ENCODE peak calls at places on chromosomes 5 and 9, in eight cellular contexts. N, M, A, E, P, L, S and T are unnamed samples.

GRCh38 chr9:14895806-14896205 is 14.4 kb downstream of the FREM1 start:
- DNase-seq in S (no peak), N (no peak), L (no peak), P (no peak), M (no peak), A (no peak), E (no peak), T (no peak)

GRCh38 chr5:68445257-68446069 is 229.9 kb downstream of the PIK3R1 start:
- DNase-seq in M (peak), N (no peak), A (no peak), L (no peak), E (no peak), S (no peak), P (no peak), T (no peak)

GRCh38 chr9:82024931-82025330 is 36.4 kb downstream of the SPATA31D1 start:
- DNase-seq in S (no peak), P (no peak), A (no peak), E (no peak), N (no peak), M (no peak), L (no peak), T (no peak)

GRCh38 chr9:34049630-34050384 is 1.1 kb upstream of the UBAP2 start:
- DNase-seq in A (no peak), S (no peak), L (no peak), P (no peak), E (no peak), N (peak), M (no peak), T (no peak)

GRCh38 chr5:125032286-125032685 is 285.8 kb upstream of the ZNF608 start:
- DNase-seq in S (no peak), E (no peak), L (no peak), A (no peak), N (no peak), P (no peak), M (no peak), T (no peak)

GRCh38 chr9:112743216-112743835 is 7.2 kb upstream of the SNX30 start:
- DNase-seq in L (no peak), S (no peak), P (no peak), A (no peak), M (no peak), N (no peak), E (no peak), T (no peak)

GRCh38 chr5:151344088-151344487 is 3.3 kb downstream of the SLC36A2 start:
- DNase-seq in S (no peak), E (no peak), P (no peak), A (no peak), L (no peak), N (no peak), M (no peak), T (no peak)

GRCh38 chr9:90326219-90326618 is 316.4 kb downstream of the DIRAS2 start:
- DNase-seq in L (no peak), P (no peak), A (no peak), N (no peak), M (no peak), E (no peak), S (no peak), T (no peak)

GRCh38 chr5:37208883-37209808 is 40.0 kb downstream of the CPLANE1 start:
- DNase-seq in N (no peak), E (no peak), P (no peak), S (no peak), A (no peak), M (peak), L (peak), T (peak)

GRCh38 chr9:114350636-114351396 is 21.1 kb downstream of the ORM2 start:
- DNase-seq in M (no peak), E (no peak), S (no peak), A (no peak), N (no peak), P (no peak), L (no peak), T (no peak)

GRCh38 chr5:36724429-36725332 is 118.3 kb downstream of the SLC1A3 start:
- DNase-seq in L (peak), E (peak), M (no peak), A (peak), P (no peak), N (no peak), S (no peak), T (peak)

GRCh38 chr5:15992918-15993317 is 186.7 kb downstream of the MARCHF11 start:
- DNase-seq in N (no peak), M (peak), L (no peak), S (no peak), E (no peak), A (no peak), P (no peak), T (no peak)

GRCh38 chr5:93163010-93163663 is 417.9 kb downstream of the NR2F1-AS1 start:
- DNase-seq in L (no peak), S (no peak), E (no peak), P (no peak), M (peak), N (no peak), A (no peak), T (no peak)

GRCh38 chr9:36163049-36163839 is 5.9 kb upstream of the CCIN start:
- DNase-seq in N (peak), P (peak), S (peak), E (peak), M (peak), L (no peak), A (no peak), T (no peak)

GRCh38 chr9:35070823-35071813 is 1.3 kb downstream of the VCP start:
- DNase-seq in S (no peak), A (peak), M (peak), N (no peak), L (no peak), E (no peak), P (no peak), T (no peak)

GRCh38 chr5:23071682-23072081 is 218.5 kb upstream of the CDH12 start:
- DNase-seq in P (no peak), N (no peak), E (no peak), M (no peak), A (peak), L (no peak), S (no peak), T (peak)

GRCh38 chr5:148939676-148940075 is 113.3 kb downstream of the ADRB2 start:
- DNase-seq in E (no peak), N (no peak), L (no peak), S (no peak), P (no peak), A (no peak), M (peak), T (no peak)

GRCh38 chr5:123097871-123098735 is 9.1 kb downstream of the PRDM6 start:
- DNase-seq in M (no peak), S (no peak), N (peak), A (peak), L (peak), E (no peak), P (peak), T (no peak)

GRCh38 chr5:113020461-113021273 is 44.1 kb downstream of the DCP2 start:
- DNase-seq in E (no peak), P (no peak), N (no peak), S (no peak), L (no peak), A (no peak), M (peak), T (no peak)

GRCh38 chr5:59956130-59956773 is 62.7 kb upstream of the PDE4D start:
- DNase-seq in A (no peak), P (no peak), N (no peak), M (no peak), L (no peak), S (no peak), E (no peak), T (no peak)

GRCh38 chr9:97769208-97769607 is 72.1 kb upstream of the XPA start:
- DNase-seq in E (no peak), L (no peak), M (no peak), S (no peak), A (no peak), P (no peak), N (no peak), T (no peak)

GRCh38 chr5:983238-983524 is 25.4 kb upstream of the NKD2 start:
- DNase-seq in S (no peak), N (no peak), A (no peak), L (peak), M (no peak), P (no peak), E (no peak), T (no peak)

GRCh38 chr5:170572453-170572852 is 68.6 kb downstream of the KCNIP1 start:
- DNase-seq in A (peak), E (no peak), L (no peak), S (no peak), M (peak), N (no peak), P (no peak), T (peak)

GRCh38 chr5:168529361-168530234 is 493 bp downstream of the FBLL1 start:
- DNase-seq in N (peak), S (no peak), L (peak), M (no peak), E (no peak), P (no peak), A (peak), T (no peak)

GRCh38 chr5:127302509-127302908 is 11.9 kb downstream of the MEGF10 start:
- DNase-seq in P (no peak), S (no peak), E (no peak), M (no peak), N (no peak), A (no peak), L (no peak), T (no peak)

GRCh38 chr9:20579544-20580309 is 42.6 kb downstream of the MLLT3 start:
- DNase-seq in E (no peak), A (no peak), N (no peak), M (no peak), S (no peak), P (no peak), L (no peak), T (no peak)

GRCh38 chr9:108182950-108183381 is 672.8 kb downstream of the ACTL7B start:
- DNase-seq in M (peak), S (no peak), E (no peak), L (no peak), A (peak), N (no peak), P (no peak), T (peak)

DNA sequence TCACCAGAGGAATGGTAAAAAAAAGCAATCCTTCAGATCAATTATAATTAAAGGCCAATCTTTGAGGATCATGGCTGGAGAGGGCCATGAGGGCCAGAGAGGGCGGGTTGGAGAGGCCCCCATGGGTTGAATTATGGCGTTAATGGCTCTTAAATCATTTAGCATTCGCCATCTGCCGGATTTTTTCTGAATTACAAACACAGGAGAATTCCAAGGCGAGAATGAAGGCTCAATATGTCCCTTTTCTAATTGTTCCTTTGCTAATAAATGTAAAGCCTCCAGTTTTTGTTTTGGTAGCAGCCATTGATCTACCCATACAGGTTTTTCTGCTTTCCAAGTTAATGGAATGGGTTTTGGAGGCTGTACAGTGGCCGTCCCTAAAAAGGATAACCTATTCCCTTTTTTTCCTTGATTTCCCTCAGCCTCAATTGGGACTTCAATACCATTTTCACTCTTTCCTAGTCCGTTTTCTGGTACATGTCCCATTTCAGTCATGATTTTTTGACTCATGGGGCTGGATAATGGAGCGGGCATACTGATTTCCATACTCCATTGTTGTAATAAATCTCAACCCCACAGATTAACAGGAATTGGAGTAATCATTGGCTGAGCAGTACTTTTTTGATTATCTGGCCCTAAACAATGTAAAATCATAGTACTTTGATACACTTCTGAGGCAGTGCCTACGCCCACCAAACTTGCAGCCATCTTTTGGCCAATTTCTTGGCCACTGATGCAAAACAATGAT is 6.7 kb upstream of the TMEM141 start:
- DNase-seq in L (no peak), A (peak), E (no peak), S (no peak), N (no peak), M (peak), P (no peak), T (peak)
- TF ChIP-seq CTCF in L (peak), A (peak), E (peak), S (peak), N (no peak), M (no peak), P (no peak), T (peak)

DNA sequence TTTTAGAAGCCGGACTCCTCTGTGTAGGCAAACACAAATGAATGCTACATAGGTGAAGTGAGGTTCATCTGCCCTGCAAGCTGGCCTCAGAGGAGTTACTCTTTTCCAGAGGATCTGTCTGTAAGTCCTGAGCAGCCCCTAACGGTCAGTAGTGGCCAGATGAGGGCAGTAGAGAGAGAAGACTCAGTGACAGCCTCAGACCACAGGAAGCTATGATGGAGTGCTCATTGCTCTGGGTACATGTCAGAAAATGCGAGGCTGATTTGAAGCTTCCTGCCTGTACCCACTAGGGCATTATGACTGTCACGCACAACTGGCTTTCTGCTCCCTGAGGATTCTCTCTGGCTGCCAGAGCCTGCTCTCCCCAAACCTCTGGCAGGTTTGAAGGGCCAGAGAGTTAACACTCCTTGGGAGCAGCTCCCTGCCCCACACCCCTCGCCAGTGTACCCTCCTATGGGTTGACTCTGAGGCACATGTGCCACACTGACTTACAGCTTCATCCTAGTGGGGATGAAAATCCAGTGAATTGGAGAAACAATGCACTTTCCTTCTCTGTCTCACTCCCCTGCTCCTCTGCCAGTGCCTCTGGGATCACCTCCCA is 141.5 kb downstream of the GABRG2 start:
- DNase-seq in S (peak), N (peak), E (no peak), M (no peak), A (peak), P (no peak), L (no peak), T (peak)
- TF ChIP-seq CTCF in S (no peak), N (peak), E (peak), M (no peak), A (peak), P (no peak), L (peak), T (peak)

GRCh38 chr5:177495243-177496060 is 2.0 kb downstream of the PDLIM7 start:
- DNase-seq in P (peak), E (no peak), N (peak), S (no peak), M (peak), A (peak), L (peak), T (peak)
- TF ChIP-seq CTCF in P (no peak), E (no peak), N (no peak), S (no peak), M (no peak), A (no peak), L (no peak), T (no peak)

GRCh38 chr9:124394596-124394995 is 20.6 kb downstream of the PSMB7 start:
- DNase-seq in M (no peak), S (no peak), L (no peak), E (no peak), N (no peak), A (no peak), P (no peak), T (no peak)
- TF ChIP-seq CTCF in M (no peak), S (no peak), L (no peak), E (no peak), N (no peak), A (no peak), P (no peak), T (no peak)

DNA sequence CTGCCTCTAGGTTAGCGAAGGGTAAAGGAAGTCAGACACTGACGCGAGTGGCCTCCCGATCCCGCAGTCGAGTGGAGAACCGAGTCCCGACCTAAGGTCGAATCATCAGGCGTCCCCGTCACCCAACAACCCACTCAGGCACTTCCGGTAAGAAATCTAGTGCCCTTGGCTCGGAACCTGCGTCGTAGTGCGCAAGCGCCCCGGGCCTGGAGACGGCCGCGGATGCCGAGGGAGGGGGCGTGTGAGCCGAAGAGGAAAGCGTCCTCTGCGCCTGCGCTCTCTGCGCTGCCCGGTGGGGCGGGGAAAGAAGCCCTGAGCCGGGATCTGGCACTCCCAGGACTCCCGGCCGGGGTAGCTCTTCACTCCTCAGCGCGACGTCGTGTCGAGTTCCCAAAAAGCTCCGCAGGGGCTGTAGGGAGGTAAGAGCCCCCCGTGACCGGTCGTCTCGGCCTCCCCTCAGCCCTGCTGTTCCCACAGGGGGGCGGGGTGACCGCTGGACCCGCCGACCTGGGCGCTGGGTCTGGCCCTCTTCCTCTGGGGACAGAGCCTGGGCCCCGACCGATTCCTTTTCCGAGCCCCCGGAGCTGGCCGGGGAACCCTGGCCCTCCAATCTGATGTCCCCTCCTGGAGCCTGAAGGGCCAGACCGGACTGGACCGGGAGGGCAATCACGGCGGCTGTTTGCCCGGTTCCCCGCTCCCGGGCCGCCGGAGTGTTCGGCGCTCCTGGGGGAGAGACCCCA is at the start of gene ZFYVE16:
- DNase-seq in N (peak), L (peak), M (peak), S (peak), E (peak), A (peak), P (peak), T (peak)
- TF ChIP-seq CTCF in N (no peak), L (no peak), M (no peak), S (no peak), E (no peak), A (no peak), P (peak), T (no peak)

GRCh38 chr5:55234171-55234700 is 828 bp upstream of the CCNO start:
- DNase-seq in L (no peak), M (peak), S (no peak), A (no peak), P (peak), E (peak), N (peak), T (no peak)

GRCh38 chr5:55231476-55232193 is 1.8 kb downstream of the CCNO start:
- DNase-seq in M (peak), P (peak), S (peak), A (peak), N (peak), E (no peak), L (no peak), T (peak)

GRCh38 chr5:55232194-55232984 is 1.0 kb downstream of the CCNO start:
- DNase-seq in N (peak), E (peak), S (no peak), P (peak), A (peak), M (peak), L (no peak), T (peak)

GRCh38 chr5:55231029-55231475 is 2.4 kb downstream of the CCNO start:
- DNase-seq in N (no peak), P (no peak), A (no peak), L (no peak), M (no peak), S (no peak), E (no peak), T (no peak)

DNA sequence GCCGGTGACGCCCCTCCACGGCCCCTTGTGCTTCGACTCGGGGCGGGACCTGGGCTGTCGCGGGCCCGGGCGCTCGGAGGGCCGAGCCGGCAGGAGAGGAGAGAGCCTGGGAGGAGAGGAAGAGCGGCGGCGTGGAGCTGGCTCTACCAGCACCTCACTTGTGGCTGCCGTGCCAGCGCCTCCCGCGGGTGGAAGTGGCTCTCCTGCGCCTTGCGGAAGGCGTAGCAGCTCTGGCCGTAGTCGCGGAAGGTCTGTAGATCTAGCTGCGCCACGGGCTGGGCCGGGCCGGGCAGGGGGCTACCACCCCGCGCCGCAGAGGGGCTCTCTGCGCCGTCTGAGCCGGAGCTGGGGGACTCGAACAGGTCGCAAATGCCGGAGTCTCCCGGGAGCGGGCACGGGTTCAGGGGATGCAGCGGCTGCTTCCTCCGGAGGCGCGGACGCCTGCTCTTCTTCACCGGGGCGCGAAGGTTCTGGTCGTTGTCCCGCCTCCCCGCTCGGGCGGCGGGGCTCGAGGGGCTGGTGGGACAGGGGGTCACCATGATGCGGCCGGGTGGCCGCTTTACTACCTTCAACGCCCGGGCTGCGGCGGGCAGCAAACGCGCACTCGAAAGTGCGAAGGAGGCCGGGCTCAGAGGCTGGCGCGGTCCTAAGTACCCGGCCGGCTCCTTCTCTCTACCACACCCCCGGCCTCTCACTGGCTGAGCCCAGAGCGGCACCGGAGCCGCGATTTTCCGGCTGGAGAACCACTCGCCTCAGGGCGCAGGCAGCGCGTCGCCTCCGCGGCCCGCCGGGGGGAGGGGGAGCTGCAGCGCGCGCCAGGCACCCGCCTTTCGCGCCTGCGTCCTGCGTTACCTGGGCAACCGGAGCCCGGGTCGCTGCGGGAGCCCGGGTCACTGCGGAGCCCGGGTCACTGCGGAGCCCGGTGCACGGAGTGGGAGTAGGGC is at the start of gene CCNO:
- DNase-seq in N (peak), M (peak), S (peak), E (peak), L (peak), P (peak), A (peak), T (peak)
- TF ChIP-seq CTCF in N (no peak), M (no peak), S (no peak), E (no peak), L (peak), P (no peak), A (no peak), T (no peak)

GRCh38 chr5:103834216-103834615 is 271.6 kb upstream of the NUDT12 start:
- DNase-seq in S (no peak), P (no peak), N (no peak), A (no peak), L (no peak), E (no peak), M (no peak), T (no peak)

GRCh38 chr5:103827976-103828375 is 265.4 kb upstream of the NUDT12 start:
- DNase-seq in P (no peak), N (no peak), E (no peak), M (no peak), L (no peak), A (no peak), S (no peak), T (no peak)

GRCh38 chr5:103829585-103829984 is 267.0 kb upstream of the NUDT12 start:
- DNase-seq in L (no peak), E (no peak), N (peak), P (no peak), S (no peak), M (no peak), A (peak), T (no peak)
- TF ChIP-seq CTCF in L (no peak), E (no peak), N (peak), P (no peak), S (peak), M (no peak), A (peak), T (peak)

GRCh38 chr5:17248999-17249634 is 31.7 kb downstream of the BASP1 start:
- DNase-seq in L (no peak), E (no peak), N (no peak), S (no peak), A (no peak), M (peak), P (no peak), T (no peak)
- TF ChIP-seq CTCF in L (no peak), E (no peak), N (no peak), S (no peak), A (no peak), M (no peak), P (no peak), T (no peak)

GRCh38 chr5:138611295-138612220 is 36.4 kb upstream of the HSPA9 start:
- DNase-seq in A (no peak), E (no peak), S (peak), L (no peak), M (peak), N (peak), P (no peak), T (no peak)
- TF ChIP-seq CTCF in A (peak), E (no peak), S (no peak), L (no peak), M (no peak), N (no peak), P (no peak), T (no peak)